ENCODE peak calls at places on chromosomes 11 and 22, in seven cellular contexts. One of them, this sample, is unnamed.

GRCh38 chr11:20669833-20670684 is 673 bp downstream of the NELL1 start:
- DNase-seq in A549: no peak
- DNase-seq in K562: no peak
- DNase-seq in Panc1: no peak
- DNase-seq in HCT116: no peak
- DNase-seq in GM23338: peak; percentile 41
- DNase-seq in HepG2: no peak
- DNase-seq in this sample: no peak

GRCh38 chr11:199782-200181 is 6.9 kb downstream of the SCGB1C1 start:
- DNase-seq in GM23338: peak; percentile 56
- DNase-seq in HepG2: no peak
- DNase-seq in Panc1: no peak
- DNase-seq in A549: no peak
- DNase-seq in K562: no peak
- DNase-seq in HCT116: no peak
- DNase-seq in this sample: no peak

GRCh38 chr11:133841279-133842043 is 3.9 kb downstream of the SPATA19 start:
- DNase-seq in K562: no peak
- DNase-seq in Panc1: no peak
- DNase-seq in HepG2: no peak
- DNase-seq in GM23338: no peak
- DNase-seq in HCT116: no peak
- DNase-seq in A549: no peak
- DNase-seq in this sample: no peak

GRCh38 chr11:108826136-108826535 is 161.3 kb downstream of the DDX10 start:
- DNase-seq in A549: no peak
- DNase-seq in GM23338: no peak
- DNase-seq in HCT116: no peak
- DNase-seq in HepG2: no peak
- DNase-seq in K562: no peak
- DNase-seq in Panc1: no peak
- DNase-seq in this sample: no peak

GRCh38 chr22:49951986-49952896 is 8.3 kb upstream of the PIM3 start:
- DNase-seq in Panc1: no peak
- DNase-seq in A549: peak; percentile 58
- DNase-seq in K562: no peak
- DNase-seq in HepG2: peak; percentile 81
- DNase-seq in GM23338: no peak
- DNase-seq in HCT116: no peak
- DNase-seq in this sample: no peak

GRCh38 chr11:45142241-45142885 is 4.1 kb upstream of the PRDM11 start:
- DNase-seq in HepG2: no peak
- DNase-seq in A549: no peak
- DNase-seq in HCT116: no peak
- DNase-seq in GM23338: no peak
- DNase-seq in Panc1: no peak
- DNase-seq in K562: no peak
- DNase-seq in this sample: no peak

GRCh38 chr11:67413266-67413797 is 2.1 kb upstream of the CARNS1 start:
- DNase-seq in HCT116: no peak
- DNase-seq in GM23338: no peak
- DNase-seq in A549: no peak
- DNase-seq in K562: peak; percentile 37
- DNase-seq in Panc1: no peak
- DNase-seq in HepG2: no peak
- DNase-seq in this sample: no peak

GRCh38 chr22:27284314-27284713 is 517.2 kb downstream of the MN1 start:
- DNase-seq in A549: no peak
- DNase-seq in GM23338: no peak
- DNase-seq in HCT116: no peak
- DNase-seq in Panc1: no peak
- DNase-seq in K562: no peak
- DNase-seq in HepG2: no peak
- DNase-seq in this sample: no peak

GRCh38 chr11:2587132-2587930 is 112.5 kb downstream of the KCNQ1OT1 start:
- DNase-seq in HepG2: no peak
- DNase-seq in GM23338: no peak
- DNase-seq in Panc1: no peak
- DNase-seq in K562: peak; percentile 4
- DNase-seq in A549: no peak
- DNase-seq in HCT116: no peak
- DNase-seq in this sample: no peak

GRCh38 chr11:59114344-59114743 is 7.3 kb downstream of the FAM111B start:
- DNase-seq in Panc1: no peak
- DNase-seq in K562: no peak
- DNase-seq in HepG2: no peak
- DNase-seq in GM23338: no peak
- DNase-seq in A549: no peak
- DNase-seq in HCT116: no peak
- DNase-seq in this sample: no peak

GRCh38 chr11:125036933-125037332 is 26.2 kb upstream of the SLC37A2 start:
- DNase-seq in HCT116: no peak
- DNase-seq in HepG2: no peak
- DNase-seq in Panc1: no peak
- DNase-seq in K562: no peak
- DNase-seq in A549: no peak
- DNase-seq in GM23338: no peak
- DNase-seq in this sample: no peak

GRCh38 chr11:44658451-44658850 is 68.3 kb upstream of the TSPAN18 start:
- DNase-seq in K562: peak; percentile 15
- DNase-seq in Panc1: no peak
- DNase-seq in HCT116: no peak
- DNase-seq in GM23338: peak; percentile 48
- DNase-seq in A549: peak; percentile 23
- DNase-seq in HepG2: no peak
- DNase-seq in this sample: no peak

GRCh38 chr22:32674925-32675825 is 126.3 kb upstream of the TIMP3 start:
- DNase-seq in K562: no peak
- DNase-seq in GM23338: no peak
- DNase-seq in HepG2: no peak
- DNase-seq in Panc1: no peak
- DNase-seq in A549: no peak
- DNase-seq in HCT116: no peak
- DNase-seq in this sample: no peak

GRCh38 chr11:67662142-67662805 is 11.7 kb upstream of the ACY3 start:
- DNase-seq in GM23338: no peak
- DNase-seq in HepG2: no peak
- DNase-seq in A549: no peak
- DNase-seq in Panc1: no peak
- DNase-seq in HCT116: no peak
- DNase-seq in K562: peak; percentile 2
- DNase-seq in this sample: no peak

GRCh38 chr11:15493066-15493465 is 378.3 kb downstream of the INSC start:
- DNase-seq in HCT116: peak; percentile 6
- DNase-seq in K562: no peak
- DNase-seq in A549: no peak
- DNase-seq in Panc1: no peak
- DNase-seq in HepG2: no peak
- DNase-seq in GM23338: peak; percentile 54
- DNase-seq in this sample: no peak

GRCh38 chr22:24727218-24727851 is 47.2 kb downstream of the PIWIL3 start:
- DNase-seq in A549: peak; percentile 19
- DNase-seq in HCT116: peak; percentile 72
- DNase-seq in HepG2: peak; percentile 92
- DNase-seq in GM23338: no peak
- DNase-seq in K562: peak; percentile 39
- DNase-seq in Panc1: peak; percentile 83
- DNase-seq in this sample: no peak

GRCh38 chr11:2342981-2343380 is 34.1 kb upstream of the CD81 start:
- DNase-seq in HCT116: no peak
- DNase-seq in A549: no peak
- DNase-seq in HepG2: no peak
- DNase-seq in GM23338: no peak
- DNase-seq in K562: no peak
- DNase-seq in Panc1: no peak
- DNase-seq in this sample: no peak

GRCh38 chr22:17884951-17885350 is 110.7 kb upstream of the BID start:
- DNase-seq in K562: no peak
- DNase-seq in GM23338: no peak
- DNase-seq in HepG2: no peak
- DNase-seq in A549: no peak
- DNase-seq in HCT116: no peak
- DNase-seq in Panc1: no peak
- DNase-seq in this sample: no peak

DNA sequence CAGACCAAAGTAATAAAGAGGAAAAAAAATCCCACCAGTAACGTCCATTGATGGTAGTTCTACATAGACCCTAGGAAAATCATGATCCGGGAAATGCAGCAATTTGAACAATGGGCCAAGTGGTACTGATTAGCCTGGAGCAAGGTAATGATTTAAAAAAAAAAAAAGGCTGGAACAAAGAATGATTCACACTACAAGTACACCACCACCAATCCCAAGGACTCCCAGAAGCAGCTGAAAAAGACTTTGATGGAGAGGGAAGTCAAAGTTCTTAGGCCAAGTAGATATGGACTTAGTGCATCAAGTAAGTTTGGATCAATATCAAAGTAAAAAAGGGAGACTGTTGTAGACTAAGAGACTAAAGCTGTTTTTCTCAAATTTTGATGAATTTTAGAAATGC is 11.8 kb downstream of the KCTD14 start:
- DNase-seq in HepG2: no peak
- DNase-seq in K562: no peak
- DNase-seq in A549: no peak
- DNase-seq in GM23338: no peak
- DNase-seq in HCT116: no peak
- DNase-seq in Panc1: no peak
- DNase-seq in this sample: no peak
- TF ChIP-seq REST in HepG2: no peak
- TF ChIP-seq REST in K562: no peak
- TF ChIP-seq REST in A549: no peak
- TF ChIP-seq REST in GM23338: no peak
- TF ChIP-seq REST in HCT116: no peak
- TF ChIP-seq REST in Panc1: no peak
- TF ChIP-seq REST in this sample: no peak

GRCh38 chr11:87859583-87859982 is 315.7 kb downstream of the RAB38 start:
- DNase-seq in HCT116: no peak
- DNase-seq in HepG2: no peak
- DNase-seq in K562: no peak
- DNase-seq in A549: no peak
- DNase-seq in GM23338: no peak
- DNase-seq in Panc1: no peak
- DNase-seq in this sample: no peak
- TF ChIP-seq REST in HCT116: no peak
- TF ChIP-seq REST in HepG2: no peak
- TF ChIP-seq REST in K562: no peak
- TF ChIP-seq REST in A549: no peak
- TF ChIP-seq REST in GM23338: no peak
- TF ChIP-seq REST in Panc1: no peak
- TF ChIP-seq REST in this sample: no peak

GRCh38 chr11:86919557-86920210 is 35.5 kb downstream of the FZD4 start:
- DNase-seq in HepG2: peak; percentile 43
- DNase-seq in A549: peak; percentile 74
- DNase-seq in GM23338: peak; percentile 92
- DNase-seq in HCT116: peak; percentile 54
- DNase-seq in K562: peak; percentile 55
- DNase-seq in Panc1: no peak
- DNase-seq in this sample: peak; percentile 9
- TF ChIP-seq REST in HepG2: no peak
- TF ChIP-seq REST in A549: no peak
- TF ChIP-seq REST in GM23338: no peak
- TF ChIP-seq REST in HCT116: no peak
- TF ChIP-seq REST in K562: no peak
- TF ChIP-seq REST in Panc1: no peak
- TF ChIP-seq REST in this sample: no peak

GRCh38 chr22:40040927-40041326 is 46.2 kb downstream of the FAM83F start:
- DNase-seq in Panc1: no peak
- DNase-seq in A549: no peak
- DNase-seq in GM23338: no peak
- DNase-seq in HepG2: no peak
- DNase-seq in HCT116: no peak
- DNase-seq in K562: peak; percentile 45
- DNase-seq in this sample: no peak
- TF ChIP-seq REST in Panc1: no peak
- TF ChIP-seq REST in A549: no peak
- TF ChIP-seq REST in GM23338: no peak
- TF ChIP-seq REST in HepG2: no peak
- TF ChIP-seq REST in HCT116: no peak
- TF ChIP-seq REST in K562: no peak
- TF ChIP-seq REST in this sample: no peak

GRCh38 chr11:65438257-65439151 is 15.9 kb downstream of the NEAT1 start:
- DNase-seq in GM23338: no peak
- DNase-seq in HepG2: no peak
- DNase-seq in A549: peak; percentile 16
- DNase-seq in K562: no peak
- DNase-seq in Panc1: no peak
- DNase-seq in HCT116: no peak
- DNase-seq in this sample: no peak

GRCh38 chr11:65439331-65440181 is 17.0 kb downstream of the NEAT1 start:
- DNase-seq in A549: peak; percentile 33
- DNase-seq in Panc1: no peak
- DNase-seq in GM23338: no peak
- DNase-seq in HepG2: no peak
- DNase-seq in HCT116: no peak
- DNase-seq in K562: no peak
- DNase-seq in this sample: no peak

GRCh38 chr11:65435981-65436411 is 13.4 kb downstream of the NEAT1 start:
- DNase-seq in Panc1: no peak
- DNase-seq in A549: peak; percentile 44
- DNase-seq in HepG2: no peak
- DNase-seq in GM23338: no peak
- DNase-seq in HCT116: no peak
- DNase-seq in K562: no peak
- DNase-seq in this sample: no peak

GRCh38 chr11:65436412-65437032 is 13.9 kb downstream of the NEAT1 start:
- DNase-seq in HCT116: no peak
- DNase-seq in A549: no peak
- DNase-seq in HepG2: no peak
- DNase-seq in K562: no peak
- DNase-seq in GM23338: no peak
- DNase-seq in Panc1: no peak
- DNase-seq in this sample: no peak

DNA sequence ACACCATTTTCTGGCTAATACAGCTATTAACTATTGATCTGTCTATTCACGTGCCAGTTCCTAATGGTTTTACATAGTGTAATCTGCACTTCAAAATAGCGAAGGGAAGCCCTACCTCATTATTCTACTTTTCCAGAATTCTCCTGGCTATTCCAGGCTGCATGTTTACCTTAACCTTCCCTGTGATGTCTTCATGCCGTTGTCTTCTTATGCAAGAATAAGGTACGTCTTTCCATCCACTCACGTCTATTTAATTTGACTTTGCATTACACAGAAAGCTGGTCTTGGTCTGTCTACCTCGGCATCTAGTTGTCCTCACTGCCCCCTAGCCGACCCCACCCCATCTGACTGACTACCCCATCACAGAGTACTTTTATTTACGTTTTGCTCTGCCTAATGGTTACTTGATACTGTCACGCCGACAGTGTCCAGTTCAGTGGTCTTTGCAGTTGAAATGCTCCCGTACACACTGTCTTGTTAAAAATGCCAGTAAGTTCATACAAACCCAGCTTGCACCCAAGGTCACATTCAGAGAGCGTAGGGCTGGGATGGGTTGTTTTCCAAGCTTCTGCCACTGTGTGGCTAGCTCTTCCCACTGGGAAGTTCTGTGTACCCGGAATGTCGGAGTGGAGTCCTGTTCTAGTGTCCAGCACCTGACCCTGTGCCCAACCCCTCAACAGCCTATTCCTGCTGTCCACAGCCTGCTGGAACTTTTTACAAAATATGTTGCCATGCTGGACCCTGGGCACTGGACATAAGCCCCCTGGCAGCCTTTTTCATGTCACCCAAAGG is 15.0 kb downstream of the NEAT1 start:
- DNase-seq in HCT116: no peak
- DNase-seq in GM23338: no peak
- DNase-seq in HepG2: no peak
- DNase-seq in Panc1: no peak
- DNase-seq in K562: no peak
- DNase-seq in A549: peak; percentile 41
- DNase-seq in this sample: no peak
- TF ChIP-seq REST in HCT116: no peak
- TF ChIP-seq REST in GM23338: no peak
- TF ChIP-seq REST in HepG2: no peak
- TF ChIP-seq REST in Panc1: no peak
- TF ChIP-seq REST in K562: no peak
- TF ChIP-seq REST in A549: no peak
- TF ChIP-seq REST in this sample: no peak